ENCODE peak calls at places on chromosomes 7 and 10, in four cellular contexts. One of them, this sample, is unnamed.
A peak's percentile ranks its signal among the peaks of the same experiment; 100 is the strongest.

GRCh38 chr7:27346531-27347260 is 104.1 kb downstream of the EVX1 start:
- DNase-seq in brain microvascular endothelial cell: peak; percentile 84
- DNase-seq in SJSA1: peak; percentile 80
- DNase-seq in HL-60: no peak
- DNase-seq in this sample: no peak

GRCh38 chr10:62424026-62424425 is 49.9 kb downstream of the ZNF365 start:
- DNase-seq in brain microvascular endothelial cell: no peak
- DNase-seq in HL-60: no peak
- DNase-seq in SJSA1: no peak
- DNase-seq in this sample: no peak

GRCh38 chr10:80414126-80414898 is 6.0 kb downstream of the PRXL2A start:
- DNase-seq in brain microvascular endothelial cell: no peak
- DNase-seq in SJSA1: peak; percentile 53
- DNase-seq in HL-60: no peak
- DNase-seq in this sample: no peak

GRCh38 chr10:79420974-79421688 is 24.3 kb downstream of the ZCCHC24 start:
- DNase-seq in brain microvascular endothelial cell: no peak
- DNase-seq in SJSA1: no peak
- DNase-seq in HL-60: no peak
- DNase-seq in this sample: no peak

GRCh38 chr7:100545636-100546128 is 6.7 kb downstream of the AGFG2 start:
- DNase-seq in brain microvascular endothelial cell: peak; percentile 88
- DNase-seq in HL-60: no peak
- DNase-seq in SJSA1: peak; percentile 85
- DNase-seq in this sample: peak; percentile 44

GRCh38 chr10:49564461-49565009 is 25.6 kb upstream of the ERCC6 start:
- DNase-seq in HL-60: no peak
- DNase-seq in SJSA1: no peak
- DNase-seq in brain microvascular endothelial cell: no peak
- DNase-seq in this sample: no peak

GRCh38 chr10:44334621-44335184 is 50.2 kb downstream of the CXCL12 start:
- DNase-seq in HL-60: no peak
- DNase-seq in brain microvascular endothelial cell: peak; percentile 67
- DNase-seq in SJSA1: no peak
- DNase-seq in this sample: no peak

GRCh38 chr10:20486791-20487190 is 410.3 kb downstream of the NEBL start:
- DNase-seq in HL-60: no peak
- DNase-seq in brain microvascular endothelial cell: no peak
- DNase-seq in SJSA1: no peak
- DNase-seq in this sample: no peak

GRCh38 chr7:134283972-134284371 is 32.8 kb downstream of the SLC35B4 start:
- DNase-seq in brain microvascular endothelial cell: no peak
- DNase-seq in SJSA1: no peak
- DNase-seq in HL-60: no peak
- DNase-seq in this sample: no peak

GRCh38 chr7:55018361-55019328 is at the start of gene EGFR:
- DNase-seq in brain microvascular endothelial cell: peak; percentile 75
- DNase-seq in HL-60: no peak
- DNase-seq in SJSA1: peak; percentile 77
- DNase-seq in this sample: no peak

GRCh38 chr7:55016061-55016745 is 2.6 kb upstream of the EGFR start:
- DNase-seq in brain microvascular endothelial cell: no peak
- DNase-seq in SJSA1: no peak
- DNase-seq in HL-60: no peak
- DNase-seq in this sample: no peak

GRCh38 chr7:55017841-55018240 is 976 bp upstream of the EGFR start:
- DNase-seq in HL-60: no peak
- DNase-seq in SJSA1: no peak
- DNase-seq in brain microvascular endothelial cell: no peak
- DNase-seq in this sample: no peak

GRCh38 chr7:55019329-55019690 is 493 bp downstream of the EGFR start:
- DNase-seq in SJSA1: peak; percentile 40
- DNase-seq in HL-60: no peak
- DNase-seq in brain microvascular endothelial cell: peak; percentile 18
- DNase-seq in this sample: no peak

DNA sequence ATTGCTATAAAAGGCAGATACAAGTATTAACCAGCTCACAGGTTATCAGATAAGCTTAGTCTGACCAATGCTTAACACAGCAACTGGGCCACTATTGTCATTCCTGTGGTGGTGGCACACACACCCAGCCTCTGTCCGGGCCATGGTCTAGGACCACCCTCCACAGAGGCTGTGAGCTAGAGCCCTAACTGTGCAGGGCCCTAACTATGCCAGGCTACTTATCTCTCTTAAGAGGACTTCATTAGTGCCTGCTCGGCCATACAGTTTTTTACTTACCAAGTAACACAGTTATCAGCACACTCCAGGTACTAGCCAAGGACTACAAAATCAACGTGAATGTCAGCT is 2.1 kb upstream of the EGFR start:
- DNase-seq in SJSA1: no peak
- DNase-seq in HL-60: no peak
- DNase-seq in brain microvascular endothelial cell: no peak
- DNase-seq in this sample: no peak
- H3K27ac ChIP-seq in SJSA1: no peak overlapping the region
- H3K27ac ChIP-seq in HL-60: no peak overlapping the region
- H3K27ac ChIP-seq in brain microvascular endothelial cell: no peak overlapping the region
- H3K27ac ChIP-seq in this sample: no peak overlapping the region

GRCh38 chr7:81500631-81501030 is 269.2 kb downstream of the HGF start:
- DNase-seq in HL-60: no peak
- DNase-seq in brain microvascular endothelial cell: no peak
- DNase-seq in SJSA1: no peak
- DNase-seq in this sample: no peak
- H3K27ac ChIP-seq in HL-60: no peak overlapping the region
- H3K27ac ChIP-seq in brain microvascular endothelial cell: no peak overlapping the region
- H3K27ac ChIP-seq in SJSA1: no peak overlapping the region
- H3K27ac ChIP-seq in this sample: no peak overlapping the region

DNA sequence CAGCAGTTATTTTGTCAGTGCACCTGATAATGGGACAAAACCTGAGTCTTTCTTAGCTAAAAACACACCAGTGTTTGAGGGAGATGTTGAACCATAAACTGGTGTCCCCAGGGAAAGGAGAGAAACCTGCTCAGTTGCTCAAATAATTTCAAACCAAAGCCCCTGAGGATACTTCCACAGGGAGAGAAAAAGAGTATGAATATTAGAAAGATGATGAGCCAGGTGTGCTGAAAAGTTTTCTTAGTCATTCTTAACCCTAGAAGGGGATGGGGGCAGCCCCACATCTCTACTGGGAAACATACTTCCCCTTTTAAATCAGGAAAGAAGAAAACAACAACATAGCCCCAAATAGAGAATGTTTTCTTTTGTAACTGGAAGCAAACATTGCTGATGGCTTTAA is 30.3 kb upstream of the FBXW4 start:
- DNase-seq in brain microvascular endothelial cell: no peak
- DNase-seq in SJSA1: no peak
- DNase-seq in HL-60: no peak
- DNase-seq in this sample: no peak
- H3K27ac ChIP-seq in brain microvascular endothelial cell: no peak overlapping the region
- H3K27ac ChIP-seq in SJSA1: no peak overlapping the region
- H3K27ac ChIP-seq in HL-60: no peak overlapping the region
- H3K27ac ChIP-seq in this sample: no peak overlapping the region

DNA sequence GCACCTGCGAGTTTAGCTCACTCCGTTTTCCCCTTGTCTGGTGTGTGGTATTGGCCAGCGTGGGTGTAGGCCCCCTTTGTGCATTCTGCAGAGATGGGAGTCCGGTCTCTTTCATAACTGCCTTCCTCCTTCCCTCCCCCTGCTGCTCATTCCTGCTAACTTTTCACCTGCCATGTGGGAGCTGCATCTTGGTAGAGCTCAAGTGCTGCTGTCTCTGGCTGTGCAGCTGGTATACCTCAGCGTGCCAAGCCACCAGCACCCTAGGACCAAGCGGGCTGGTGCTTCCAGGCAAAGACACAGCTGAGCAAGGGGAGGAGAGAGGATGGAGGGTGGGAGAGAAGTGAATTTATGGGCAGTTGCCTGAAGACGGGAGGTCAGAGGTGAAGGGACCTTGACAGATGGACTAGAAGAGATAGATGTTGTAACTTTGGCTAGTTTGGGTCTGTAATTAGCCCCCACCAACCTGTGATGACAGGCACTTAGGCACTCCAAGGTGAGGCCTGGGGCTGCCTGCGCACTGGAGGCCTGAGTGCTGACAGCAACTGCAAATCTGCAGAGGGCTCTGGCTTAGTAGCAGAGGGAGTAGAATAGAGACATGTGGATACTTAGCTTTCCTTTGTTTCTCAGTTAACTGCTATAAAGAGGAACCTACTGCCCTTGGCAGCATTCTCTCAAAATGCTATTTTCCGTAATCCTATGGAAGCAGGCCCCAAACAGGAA is 148.8 kb upstream of the AGK start:
- DNase-seq in HL-60: no peak
- DNase-seq in brain microvascular endothelial cell: no peak
- DNase-seq in SJSA1: no peak
- DNase-seq in this sample: no peak
- H3K27ac ChIP-seq in HL-60: no peak overlapping the region
- H3K27ac ChIP-seq in brain microvascular endothelial cell: no peak overlapping the region
- H3K27ac ChIP-seq in SJSA1: no peak overlapping the region
- H3K27ac ChIP-seq in this sample: no peak overlapping the region

GRCh38 chr7:75969182-75969581 is 25.2 kb downstream of the TMEM120A start:
- DNase-seq in HL-60: no peak
- DNase-seq in brain microvascular endothelial cell: no peak
- DNase-seq in SJSA1: no peak
- DNase-seq in this sample: no peak
- H3K27ac ChIP-seq in HL-60: no peak overlapping the region
- H3K27ac ChIP-seq in brain microvascular endothelial cell: no peak overlapping the region
- H3K27ac ChIP-seq in SJSA1: peak overlapping the region; percentile 74
- H3K27ac ChIP-seq in this sample: no peak overlapping the region

GRCh38 chr7:35630024-35630423 is 64.9 kb downstream of the HERPUD2 start:
- DNase-seq in HL-60: no peak
- DNase-seq in SJSA1: no peak
- DNase-seq in brain microvascular endothelial cell: no peak
- DNase-seq in this sample: no peak

DNA sequence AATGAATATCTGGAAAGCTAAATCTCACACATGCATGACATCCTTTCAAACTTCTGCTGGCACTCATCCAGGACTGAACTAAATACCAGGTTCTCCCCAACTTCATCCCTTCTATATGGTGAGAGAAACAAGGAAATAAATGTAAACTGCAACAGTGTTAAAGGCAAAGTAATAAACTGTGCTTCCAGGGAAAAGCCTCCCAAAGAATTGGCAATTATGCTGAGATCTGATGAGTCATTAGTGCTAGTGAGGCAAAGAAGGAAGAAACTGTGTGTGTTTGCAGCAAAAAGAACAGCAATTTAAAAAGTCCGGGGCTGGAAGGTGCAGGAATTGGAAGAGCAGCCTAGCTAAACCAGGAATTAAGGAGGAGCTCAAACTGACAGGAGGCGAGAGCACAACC is 64.4 kb downstream of the HERPUD2 start:
- DNase-seq in HL-60: no peak
- DNase-seq in SJSA1: no peak
- DNase-seq in brain microvascular endothelial cell: peak; percentile 12
- DNase-seq in this sample: no peak
- H3K27ac ChIP-seq in HL-60: no peak overlapping the region
- H3K27ac ChIP-seq in SJSA1: no peak overlapping the region
- H3K27ac ChIP-seq in brain microvascular endothelial cell: no peak overlapping the region
- H3K27ac ChIP-seq in this sample: no peak overlapping the region

DNA sequence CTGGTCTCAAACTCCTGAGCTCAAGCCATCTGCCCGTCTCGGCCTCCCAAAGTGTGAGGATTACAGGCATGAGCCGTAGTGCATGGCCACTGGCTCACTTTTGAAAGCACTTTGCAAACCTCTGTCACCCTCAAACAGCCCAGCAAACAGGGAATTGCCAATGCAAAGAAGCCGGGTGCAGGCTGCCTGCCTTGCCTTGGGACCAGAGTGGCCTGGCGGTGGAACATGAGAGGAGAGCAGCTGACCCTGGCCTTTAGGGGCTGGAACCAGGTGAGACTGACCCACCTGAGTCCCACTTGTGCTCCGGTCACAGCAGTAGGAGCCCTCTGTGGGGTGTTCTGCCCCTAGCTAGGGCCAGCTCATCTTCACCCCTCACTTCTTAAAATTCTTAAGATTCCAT is 237.1 kb upstream of the GALNT17 start:
- DNase-seq in SJSA1: no peak
- DNase-seq in HL-60: no peak
- DNase-seq in brain microvascular endothelial cell: no peak
- DNase-seq in this sample: no peak
- H3K27ac ChIP-seq in SJSA1: no peak overlapping the region
- H3K27ac ChIP-seq in HL-60: no peak overlapping the region
- H3K27ac ChIP-seq in brain microvascular endothelial cell: no peak overlapping the region
- H3K27ac ChIP-seq in this sample: no peak overlapping the region

This sample was measured in CD4-positive, alpha-beta T cell.